ENCODE peak calls at places on chromosome 9, in ten cellular contexts. B, E, Y, R, S, Z, Q, X, I and H are unnamed samples. For H3K4me1, the result is how much of the 10 kb centered on the place peaks cover.

GRCh38 chr9:129384138-129384886 is 206.3 kb upstream of the IER5L start:
- DNase-seq in B (no peak), E (no peak), Y (no peak), R (no peak), S (no peak), Z (no peak), Q (no peak), X (no peak), I (no peak), H (no peak)

GRCh38 chr9:100083448-100084144 is 15.2 kb downstream of the ERP44 start:
- DNase-seq in B (no peak), E (no peak), Y (no peak), R (no peak), S (no peak), Z (no peak), Q (no peak), X (no peak), I (no peak), H (no peak)

GRCh38 chr9:8874482-8874881 is 1074.9 kb upstream of the DMAC1 start:
- DNase-seq in B (no peak), E (no peak), Y (no peak), R (no peak), S (no peak), Z (no peak), Q (no peak), X (peak), I (no peak), H (no peak)

GRCh38 chr9:98264510-98264909 is 9.1 kb upstream of the TBC1D2 start:
- DNase-seq in B (no peak), E (no peak), Y (no peak), R (no peak), S (no peak), Z (no peak), Q (no peak), X (no peak), I (no peak), H (no peak)

GRCh38 chr9:27151693-27152397 is 42.8 kb downstream of the TEK start:
- DNase-seq in B (no peak), E (peak), Y (no peak), R (no peak), S (no peak), Z (no peak), Q (no peak), X (no peak), I (peak), H (peak)

GRCh38 chr9:2340046-2340760 is 281.4 kb upstream of the VLDLR start:
- DNase-seq in B (no peak), E (no peak), Y (no peak), R (no peak), S (no peak), Z (no peak), Q (no peak), X (no peak), I (no peak), H (peak)

GRCh38 chr9:85741112-85741874 is 461 bp downstream of the AGTPBP1 start:
- DNase-seq in B (peak), E (peak), Y (peak), R (peak), S (peak), Z (no peak), Q (peak), X (peak), I (no peak), H (no peak)

GRCh38 chr9:121607434-121608248 is 43.8 kb upstream of the DAB2IP start:
- DNase-seq in B (no peak), E (peak), Y (no peak), R (no peak), S (no peak), Z (peak), Q (no peak), X (peak), I (no peak), H (no peak)

GRCh38 chr9:137621131-137621757 is 2.4 kb downstream of the EHMT1 start:
- DNase-seq in B (no peak), E (peak), Y (peak), R (no peak), S (no peak), Z (peak), Q (no peak), X (no peak), I (peak), H (no peak)

GRCh38 chr9:104863180-104863883 is 64.6 kb downstream of the ABCA1 start:
- DNase-seq in B (peak), E (peak), Y (peak), R (peak), S (peak), Z (peak), Q (no peak), X (peak), I (peak), H (peak)

GRCh38 chr9:69317081-69317480 is 7.9 kb upstream of the ENTREP1 start:
- DNase-seq in B (no peak), E (no peak), Y (no peak), R (no peak), S (no peak), Z (no peak), Q (no peak), X (no peak), I (peak), H (no peak)

GRCh38 chr9:82295177-82295576 is 306.6 kb downstream of the SPATA31D1 start:
- DNase-seq in B (no peak), E (no peak), Y (no peak), R (no peak), S (no peak), Z (no peak), Q (no peak), X (no peak), I (no peak), H (no peak)

GRCh38 chr9:99253772-99254431 is 31.8 kb downstream of the SEC61B start:
- DNase-seq in B (no peak), E (no peak), Y (peak), R (peak), S (peak), Z (no peak), Q (no peak), X (no peak), I (no peak), H (peak)

GRCh38 chr9:126471084-126471611 is 142.6 kb upstream of the LMX1B start:
- DNase-seq in B (peak), E (peak), Y (no peak), R (no peak), S (peak), Z (no peak), Q (peak), X (no peak), I (peak), H (no peak)

GRCh38 chr9:121447341-121447834 is 52.3 kb downstream of the GGTA1 start:
- DNase-seq in B (no peak), E (peak), Y (no peak), R (no peak), S (no peak), Z (no peak), Q (no peak), X (no peak), I (no peak), H (no peak)

GRCh38 chr9:6759114-6759977 is 1.6 kb downstream of the KDM4C start:
- DNase-seq in B (peak), E (peak), Y (peak), R (peak), S (peak), Z (no peak), Q (no peak), X (peak), I (peak), H (no peak)

GRCh38 chr9:79763861-79764260 is 192.1 kb downstream of the TLE4 start:
- DNase-seq in B (peak), E (peak), Y (no peak), R (no peak), S (no peak), Z (peak), Q (no peak), X (no peak), I (no peak), H (no peak)

GRCh38 chr9:87622936-87623335 is 103.0 kb upstream of the CTSL start:
- DNase-seq in B (no peak), E (no peak), Y (no peak), R (no peak), S (no peak), Z (no peak), Q (no peak), X (no peak), I (peak), H (no peak)

GRCh38 chr9:107358867-107359440 is 75.9 kb downstream of the RAD23B start:
- DNase-seq in B (no peak), E (no peak), Y (no peak), R (no peak), S (no peak), Z (no peak), Q (no peak), X (no peak), I (no peak), H (no peak)

GRCh38 chr9:4839470-4839912 is 46.7 kb downstream of the RCL1 start:
- DNase-seq in B (no peak), E (no peak), Y (no peak), R (no peak), S (no peak), Z (no peak), Q (no peak), X (no peak), I (no peak), H (no peak)

GRCh38 chr9:114719290-114719689 is 37.3 kb upstream of the TEX48 start:
- DNase-seq in B (no peak), E (no peak), Y (no peak), R (no peak), S (no peak), Z (no peak), Q (no peak), X (no peak), I (no peak), H (no peak)

GRCh38 chr9:132877818-132878694 is at the start of gene AK8:
- DNase-seq in B (peak), E (peak), Y (peak), R (peak), S (peak), Z (peak), Q (peak), X (peak), I (peak), H (no peak)

GRCh38 chr9:132881826-132882225 is 3.1 kb downstream of the SPACA9 start:
- DNase-seq in B (no peak), E (no peak), Y (no peak), R (no peak), S (peak), Z (no peak), Q (no peak), X (no peak), I (no peak), H (no peak)

GRCh38 chr9:132878695-132879064 is at the start of gene SPACA9:
- DNase-seq in B (peak), E (peak), Y (peak), R (peak), S (peak), Z (peak), Q (peak), X (peak), I (peak), H (no peak)

GRCh38 chr9:132880311-132880661 is 1.6 kb downstream of the SPACA9 start:
- DNase-seq in B (no peak), E (no peak), Y (no peak), R (no peak), S (peak), Z (no peak), Q (no peak), X (no peak), I (no peak), H (no peak)

DNA sequence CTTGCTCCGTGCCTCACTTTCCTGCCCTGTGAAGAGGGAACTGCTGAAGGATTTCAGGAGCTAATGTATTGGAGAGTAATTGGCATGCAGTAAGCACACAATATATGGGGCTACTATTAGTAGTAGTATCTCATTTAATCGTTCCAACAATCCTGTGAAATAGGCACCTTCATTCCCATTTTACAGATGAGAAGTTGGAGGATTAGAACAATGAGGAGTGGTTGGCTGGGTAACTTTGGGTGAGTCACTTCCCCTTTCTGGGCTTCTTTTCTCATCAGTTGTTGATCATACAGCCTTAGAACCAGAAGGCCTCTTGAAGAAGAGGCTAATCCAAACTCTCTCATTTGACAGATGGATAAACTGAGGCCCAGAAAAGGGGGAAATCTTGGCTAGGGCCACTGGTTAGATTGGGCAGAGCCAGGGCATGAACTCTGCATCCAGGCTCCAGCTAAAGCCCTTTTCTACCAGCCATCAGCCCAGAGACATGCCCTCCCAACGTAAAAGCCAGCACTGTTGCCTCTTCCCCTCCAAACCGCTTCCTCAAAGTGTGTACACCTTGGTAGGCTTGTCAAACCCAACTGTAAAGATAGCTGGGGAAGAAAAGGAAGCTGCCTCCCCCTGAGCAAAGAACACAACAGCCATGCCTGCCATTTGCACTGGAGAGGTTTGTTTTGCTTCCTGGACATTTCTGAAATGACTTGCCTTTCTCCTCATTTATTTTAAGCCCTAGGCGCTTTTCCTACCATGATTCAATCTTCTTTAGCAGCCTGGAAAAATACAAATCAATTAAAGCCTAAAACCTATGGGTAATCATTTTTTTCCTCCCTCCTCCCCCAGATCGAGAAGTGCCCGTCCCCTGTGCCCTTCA is 979 bp downstream of the SPACA9 start:
- DNase-seq in B (no peak), E (no peak), Y (no peak), R (no peak), S (peak), Z (no peak), Q (no peak), X (no peak), I (no peak), H (no peak)
- H3K4me1 ChIP-seq in B (under half), E (under half), Y (under half), R (under half), S (under half), Z (under half), Q (under half), X (under half), I (under half), H (under half)

GRCh38 chr9:109962215-109962614 is 182.2 kb downstream of the PALM2AKAP2 start:
- DNase-seq in B (no peak), E (no peak), Y (no peak), R (no peak), S (no peak), Z (no peak), Q (no peak), X (no peak), I (no peak), H (no peak)

GRCh38 chr9:109966643-109967368 is 186.8 kb downstream of the PALM2AKAP2 start:
- DNase-seq in B (no peak), E (no peak), Y (no peak), R (no peak), S (no peak), Z (no peak), Q (no peak), X (no peak), I (no peak), H (no peak)

GRCh38 chr9:109967651-109968331 is 187.8 kb downstream of the PALM2AKAP2 start:
- DNase-seq in B (no peak), E (no peak), Y (no peak), R (no peak), S (no peak), Z (no peak), Q (no peak), X (no peak), I (no peak), H (no peak)

GRCh38 chr9:109961579-109961978 is 181.6 kb downstream of the PALM2AKAP2 start:
- DNase-seq in B (no peak), E (no peak), Y (no peak), R (no peak), S (no peak), Z (no peak), Q (no peak), X (peak), I (no peak), H (no peak)

DNA sequence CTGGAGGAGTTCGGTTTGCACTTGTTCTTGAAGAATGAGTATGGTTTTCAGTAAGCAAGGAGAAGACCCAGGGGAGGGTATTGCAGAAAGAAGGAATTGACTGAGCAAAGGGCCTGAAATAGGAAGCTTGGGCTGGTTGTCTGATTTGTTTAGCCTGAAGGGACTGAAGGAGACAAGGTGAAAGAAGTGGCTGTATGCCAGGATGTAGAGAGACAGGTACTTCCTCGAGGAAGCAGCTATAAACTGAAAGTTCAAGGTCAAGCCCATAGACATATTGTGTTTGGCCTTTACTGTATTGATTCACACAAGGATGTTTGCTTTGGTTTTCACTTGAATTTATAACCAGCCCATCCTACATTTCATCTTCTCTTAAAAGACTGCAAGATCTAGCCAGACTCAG is 183.1 kb downstream of the PALM2AKAP2 start:
- DNase-seq in B (no peak), E (no peak), Y (no peak), R (no peak), S (no peak), Z (no peak), Q (no peak), X (no peak), I (peak), H (no peak)
- H3K4me1 ChIP-seq in B (under half), E (under half), Y (under half), R (under half), S (under half), Z (under half), Q (under half), X (under half), I (under half), H (under half)

DNA sequence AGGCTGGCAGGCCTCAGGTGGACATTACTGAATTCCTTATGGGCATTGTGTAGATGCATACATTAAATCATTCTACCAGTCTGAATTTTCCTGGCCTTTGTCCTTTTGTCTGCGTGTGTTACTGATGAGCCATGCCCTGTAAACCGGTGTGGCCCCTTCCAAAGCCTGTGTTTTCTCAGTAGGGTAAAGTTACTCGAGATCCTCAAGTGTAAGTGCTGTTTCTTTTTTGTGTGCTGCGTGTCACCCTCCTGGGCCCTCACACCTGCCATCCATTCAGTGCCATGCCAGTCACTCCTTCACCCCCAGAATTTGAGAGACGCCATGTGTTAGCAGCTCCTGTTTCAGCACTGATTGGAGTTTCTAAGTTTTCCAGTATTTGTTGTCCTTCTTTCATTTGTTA is 288.3 kb downstream of the FANCC start:
- DNase-seq in B (no peak), E (no peak), Y (no peak), R (no peak), S (no peak), Z (no peak), Q (no peak), X (no peak), I (no peak), H (no peak)
- H3K4me1 ChIP-seq in B (half or more), E (under half), Y (under half), R (under half), S (under half), Z (half or more), Q (half or more), X (half or more), I (under half), H (under half)

GRCh38 chr9:93133641-93134017 is 422 bp downstream of the NINJ1 start:
- DNase-seq in B (peak), E (peak), Y (peak), R (peak), S (peak), Z (peak), Q (peak), X (peak), I (peak), H (no peak)
- H3K4me1 ChIP-seq in B (half or more), E (under half), Y (under half), R (half or more), S (half or more), Z (under half), Q (half or more), X (half or more), I (half or more), H (under half)

GRCh38 chr9:133884907-133885744 is 107.0 kb downstream of the VAV2 start:
- DNase-seq in B (no peak), E (no peak), Y (no peak), R (no peak), S (no peak), Z (no peak), Q (no peak), X (no peak), I (no peak), H (no peak)
- H3K4me1 ChIP-seq in B (under half), E (under half), Y (under half), R (under half), S (under half), Z (half or more), Q (under half), X (half or more), I (under half), H (half or more)

GRCh38 chr9:211557-211956 is 3.1 kb upstream of the DOCK8 start:
- DNase-seq in B (no peak), E (peak), Y (no peak), R (no peak), S (no peak), Z (no peak), Q (no peak), X (no peak), I (no peak), H (no peak)

GRCh38 chr9:214488-215448 is at the start of gene DOCK8:
- DNase-seq in B (peak), E (peak), Y (peak), R (peak), S (peak), Z (no peak), Q (peak), X (peak), I (peak), H (no peak)

GRCh38 chr9:211036-211435 is 3.6 kb upstream of the DOCK8 start:
- DNase-seq in B (no peak), E (no peak), Y (no peak), R (no peak), S (no peak), Z (no peak), Q (no peak), X (no peak), I (peak), H (no peak)

GRCh38 chr9:209143-209758 is 5.4 kb upstream of the DOCK8 start:
- DNase-seq in B (no peak), E (no peak), Y (no peak), R (peak), S (no peak), Z (no peak), Q (no peak), X (no peak), I (no peak), H (no peak)

DNA sequence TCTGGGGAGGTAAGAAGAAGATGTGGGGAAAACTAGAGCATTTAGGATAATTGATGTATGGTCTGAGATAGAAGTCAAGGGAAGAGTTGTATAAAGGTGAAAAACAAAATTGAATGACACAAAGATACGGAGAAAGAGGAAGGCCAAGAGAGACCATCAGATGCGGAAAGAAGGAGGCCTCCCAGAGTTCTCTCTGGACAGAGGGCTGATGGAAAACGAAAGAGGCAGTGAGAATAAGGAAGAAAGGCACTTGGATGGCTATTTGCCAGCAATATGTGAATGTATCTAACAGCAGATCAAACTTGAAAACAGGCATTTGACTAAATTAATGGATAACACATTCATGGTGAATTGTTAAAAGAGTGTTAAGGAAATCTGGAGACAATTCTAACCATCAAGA is 2.4 kb upstream of the DOCK8 start:
- DNase-seq in B (no peak), E (no peak), Y (no peak), R (no peak), S (no peak), Z (no peak), Q (no peak), X (no peak), I (no peak), H (no peak)
- H3K4me1 ChIP-seq in B (under half), E (under half), Y (under half), R (under half), S (under half), Z (under half), Q (under half), X (under half), I (under half), H (under half)

DNA sequence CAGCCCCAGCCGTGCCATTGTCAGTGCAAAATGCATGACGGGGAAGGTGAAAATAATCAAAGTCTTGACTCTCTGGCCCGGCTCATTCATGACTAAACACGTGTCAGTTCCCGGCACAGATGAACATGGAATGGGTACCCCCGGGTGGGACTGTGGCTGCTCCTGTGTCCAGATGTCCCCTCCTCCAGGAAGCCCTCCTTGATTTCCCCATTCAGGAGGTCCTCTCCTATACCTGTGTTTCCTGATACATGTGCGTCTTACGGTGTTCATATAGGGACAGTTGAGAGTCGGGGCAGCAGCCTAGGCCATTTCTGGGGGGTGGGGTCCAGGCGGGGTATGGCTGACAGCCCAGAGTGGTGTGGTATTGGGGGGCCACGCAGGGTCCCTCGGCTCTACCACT is 19.5 kb downstream of the RXRA start:
- DNase-seq in B (no peak), E (no peak), Y (no peak), R (no peak), S (no peak), Z (no peak), Q (no peak), X (no peak), I (no peak), H (no peak)
- H3K4me1 ChIP-seq in B (half or more), E (under half), Y (under half), R (half or more), S (under half), Z (under half), Q (half or more), X (half or more), I (under half), H (under half)

GRCh38 chr9:89317282-89317681 is 1.0 kb upstream of the SECISBP2 start:
- DNase-seq in B (no peak), E (no peak), Y (peak), R (no peak), S (no peak), Z (no peak), Q (no peak), X (no peak), I (no peak), H (no peak)
- H3K4me1 ChIP-seq in B (half or more), E (under half), Y (under half), R (under half), S (under half), Z (under half), Q (under half), X (under half), I (under half), H (under half)